ENCODE peak calls at places on chromosomes 12 and 14, in six cellular contexts. A, M, Y, R, K and E are unnamed samples. For H3K36me3, the result is how much of the 10 kb centered on the place peaks cover.

GRCh38 chr12:111046896-111047295 is 126.5 kb upstream of the MYL2 start:
- DNase-seq in A (no peak), M (no peak), Y (no peak), R (no peak), K (peak), E (no peak)

GRCh38 chr12:48489012-48489411 is 6.7 kb downstream of the C12orf54 start:
- DNase-seq in A (peak), M (no peak), Y (no peak), R (no peak), K (no peak), E (no peak)

GRCh38 chr12:64610660-64611429 is 550 bp downstream of the RASSF3 start:
- DNase-seq in A (peak), M (no peak), Y (peak), R (peak), K (peak), E (peak)

GRCh38 chr12:93453633-93454032 is 11.9 kb upstream of the UBE2N start:
- DNase-seq in A (peak), M (no peak), Y (peak), R (no peak), K (peak), E (no peak)

GRCh38 chr14:95601650-95602049 is 66.8 kb downstream of the GLRX5 start:
- DNase-seq in A (no peak), M (no peak), Y (no peak), R (no peak), K (no peak), E (no peak)

GRCh38 chr14:88189040-88189839 is 133.8 kb downstream of the KCNK10 start:
- DNase-seq in A (peak), M (peak), Y (peak), R (peak), K (peak), E (peak)

GRCh38 chr14:93943052-93943451 is 15.9 kb downstream of the FAM181A start:
- DNase-seq in A (no peak), M (no peak), Y (no peak), R (no peak), K (no peak), E (no peak)

GRCh38 chr12:88781909-88782308 is 201.6 kb upstream of the KITLG start:
- DNase-seq in A (peak), M (no peak), Y (no peak), R (no peak), K (no peak), E (no peak)

GRCh38 chr14:91835920-91836843 is 31.2 kb downstream of the TC2N start:
- DNase-seq in A (peak), M (peak), Y (peak), R (peak), K (peak), E (peak)

GRCh38 chr14:86961106-86961716 is 1031.8 kb downstream of the GALC start:
- DNase-seq in A (peak), M (no peak), Y (peak), R (no peak), K (peak), E (peak)

GRCh38 chr12:5050542-5050941 is 6.9 kb downstream of the KCNA5 start:
- DNase-seq in A (no peak), M (no peak), Y (no peak), R (no peak), K (no peak), E (no peak)

GRCh38 chr12:16605666-16606116 is 271 bp downstream of the LMO3 start:
- DNase-seq in A (peak), M (no peak), Y (peak), R (peak), K (peak), E (peak)

GRCh38 chr14:48333221-48333910 is 658.0 kb upstream of the MDGA2 start:
- DNase-seq in A (no peak), M (no peak), Y (no peak), R (no peak), K (no peak), E (peak)

GRCh38 chr12:116037941-116038837 is 239.3 kb downstream of the MED13L start:
- DNase-seq in A (peak), M (no peak), Y (no peak), R (no peak), K (no peak), E (peak)

GRCh38 chr14:55847766-55848165 is 267.8 kb downstream of the KTN1 start:
- DNase-seq in A (peak), M (no peak), Y (no peak), R (no peak), K (no peak), E (peak)

GRCh38 chr12:126974779-126975178 is 1292.2 kb upstream of the TMEM132C start:
- DNase-seq in A (no peak), M (no peak), Y (peak), R (no peak), K (peak), E (peak)

GRCh38 chr14:56173360-56173922 is 55.2 kb downstream of the PELI2 start:
- DNase-seq in A (no peak), M (no peak), Y (no peak), R (no peak), K (no peak), E (no peak)

GRCh38 chr12:95545303-95545702 is 6.0 kb downstream of the USP44 start:
- DNase-seq in A (no peak), M (no peak), Y (no peak), R (no peak), K (no peak), E (no peak)

GRCh38 chr12:95674631-95675030 is 115.9 kb downstream of the NTN4 start:
- DNase-seq in A (peak), M (no peak), Y (no peak), R (no peak), K (no peak), E (no peak)

GRCh38 chr12:89707992-89708792 is 446 bp downstream of the ATP2B1 start:
- DNase-seq in A (peak), M (no peak), Y (peak), R (peak), K (peak), E (peak)

GRCh38 chr12:108825205-108825950 is 32.0 kb downstream of the SSH1 start:
- DNase-seq in A (peak), M (no peak), Y (no peak), R (no peak), K (no peak), E (no peak)

GRCh38 chr14:99590746-99591555 is 13.1 kb downstream of the CCDC85C start:
- DNase-seq in A (peak), M (no peak), Y (no peak), R (no peak), K (no peak), E (no peak)

GRCh38 chr14:54251356-54251755 is 145.5 kb upstream of the CDKN3 start:
- DNase-seq in A (peak), M (no peak), Y (no peak), R (no peak), K (no peak), E (peak)

GRCh38 chr14:32136027-32136825 is 59.1 kb downstream of the ARHGAP5 start:
- DNase-seq in A (no peak), M (no peak), Y (no peak), R (no peak), K (no peak), E (no peak)

GRCh38 chr14:51554953-51555352 is 96.8 kb upstream of the FRMD6 start:
- DNase-seq in A (peak), M (no peak), Y (peak), R (peak), K (peak), E (peak)

GRCh38 chr12:21656931-21657335 is 709 bp downstream of the LDHB start:
- DNase-seq in A (peak), M (peak), Y (peak), R (peak), K (peak), E (peak)

GRCh38 chr12:49838973-49839633 is 3.8 kb downstream of the BCDIN3D start:
- DNase-seq in A (peak), M (peak), Y (peak), R (peak), K (peak), E (peak)

GRCh38 chr12:55931780-55932545 is 1.0 kb downstream of the DGKA start:
- DNase-seq in A (peak), M (no peak), Y (peak), R (peak), K (peak), E (no peak)

GRCh38 chr12:76006028-76006916 is 25.3 kb downstream of the PHLDA1 start:
- DNase-seq in A (no peak), M (no peak), Y (no peak), R (no peak), K (no peak), E (no peak)

GRCh38 chr12:122850695-122851350 is 15.6 kb downstream of the HIP1R start:
- DNase-seq in A (peak), M (no peak), Y (no peak), R (no peak), K (no peak), E (peak)

GRCh38 chr12:104618691-104619090 is 161.9 kb downstream of the CHST11 start:
- DNase-seq in A (no peak), M (no peak), Y (no peak), R (no peak), K (no peak), E (no peak)

GRCh38 chr12:76883151-76883550 is 4.3 kb upstream of the CSRP2 start:
- DNase-seq in A (peak), M (no peak), Y (no peak), R (no peak), K (no peak), E (no peak)

GRCh38 chr12:110639336-110640178 is 25.6 kb downstream of the TCTN1 start:
- DNase-seq in A (peak), M (no peak), Y (no peak), R (no peak), K (no peak), E (peak)

GRCh38 chr12:94590428-94590827 is 59.9 kb downstream of the TMCC3 start:
- DNase-seq in A (no peak), M (no peak), Y (peak), R (no peak), K (peak), E (no peak)

GRCh38 chr14:60153996-60154395 is 11.2 kb downstream of the DHRS7 start:
- DNase-seq in A (no peak), M (no peak), Y (no peak), R (no peak), K (no peak), E (no peak)

GRCh38 chr12:51980051-51980808 is 26.5 kb upstream of the TAMALIN start:
- DNase-seq in A (peak), M (no peak), Y (peak), R (peak), K (peak), E (peak)
- H3K36me3 ChIP-seq in A (under half), M (under half), Y (under half), R (under half), K (under half), E (under half)

GRCh38 chr12:92382383-92382878 is 236.8 kb upstream of the BTG1 start:
- DNase-seq in A (no peak), M (no peak), Y (no peak), R (no peak), K (no peak), E (no peak)
- TF ChIP-seq EZH2phosphoT487 in A (no peak), M (no peak), Y (no peak), R (no peak), K (no peak), E (no peak)

GRCh38 chr12:12979731-12980259 is 20.3 kb downstream of the HEBP1 start:
- DNase-seq in A (peak), M (no peak), Y (peak), R (no peak), K (peak), E (peak)
- H3K36me3 ChIP-seq in A (under half), M (under half), Y (under half), R (under half), K (under half), E (under half)

GRCh38 chr12:113981876-113982275 is 15.8 kb upstream of the RBM19 start:
- DNase-seq in A (no peak), M (no peak), Y (no peak), R (no peak), K (no peak), E (no peak)

GRCh38 chr12:113983777-113984448 is 17.8 kb upstream of the RBM19 start:
- DNase-seq in A (no peak), M (no peak), Y (no peak), R (no peak), K (no peak), E (no peak)

GRCh38 chr12:113978080-113978479 is 12.0 kb upstream of the RBM19 start:
- DNase-seq in A (no peak), M (no peak), Y (no peak), R (no peak), K (no peak), E (no peak)

GRCh38 chr12:113980054-113980453 is 13.9 kb upstream of the RBM19 start:
- DNase-seq in A (no peak), M (no peak), Y (no peak), R (no peak), K (no peak), E (no peak)

DNA sequence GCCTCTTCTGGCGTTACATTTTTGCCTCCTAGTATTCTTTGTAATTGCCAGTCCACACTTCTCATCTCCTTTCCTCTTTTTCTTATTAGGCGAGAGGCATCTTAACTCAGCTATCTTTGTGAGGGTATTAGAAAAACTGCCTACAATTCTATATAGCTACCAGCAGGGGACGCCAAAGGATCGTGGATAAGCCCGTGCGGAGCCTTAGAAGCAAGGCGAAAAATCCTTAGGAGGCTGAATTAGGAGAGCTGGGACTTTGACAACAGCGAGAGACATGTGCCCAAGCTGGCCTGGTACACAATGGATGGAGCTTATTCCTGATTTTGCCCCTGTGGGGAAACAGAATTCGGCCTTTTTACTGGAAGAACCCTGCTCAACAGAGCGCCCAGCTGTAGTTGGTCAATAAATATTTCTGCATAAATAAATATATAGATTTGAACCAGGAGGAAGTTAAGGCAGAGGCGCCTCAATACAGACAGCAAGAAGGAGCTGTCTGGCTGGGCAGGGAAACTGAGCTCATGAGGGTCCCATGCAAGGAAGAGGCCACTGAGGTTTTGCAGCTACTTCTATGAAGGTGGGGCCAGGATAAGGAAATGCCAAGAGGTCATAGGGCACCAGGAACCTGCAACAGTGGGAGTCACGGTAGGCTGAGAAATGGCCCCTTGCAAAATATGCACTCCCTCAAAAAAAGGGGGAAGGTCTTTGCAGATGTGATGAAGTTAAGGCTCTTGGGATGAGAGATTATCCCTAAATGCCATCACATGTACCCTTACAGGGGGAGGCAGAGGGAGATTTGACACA is 14.6 kb upstream of the RBM19 start:
- DNase-seq in A (peak), M (peak), Y (peak), R (peak), K (peak), E (peak)
- TF ChIP-seq EZH2phosphoT487 in A (no peak), M (no peak), Y (no peak), R (no peak), K (no peak), E (no peak)

GRCh38 chr12:124420041-124420765 is 125.3 kb downstream of the RFLNA start:
- DNase-seq in A (no peak), M (no peak), Y (no peak), R (no peak), K (no peak), E (no peak)

GRCh38 chr12:124419292-124420040 is 124.6 kb downstream of the RFLNA start:
- DNase-seq in A (no peak), M (no peak), Y (no peak), R (no peak), K (no peak), E (no peak)

GRCh38 chr12:124416516-124417395 is 121.9 kb downstream of the RFLNA start:
- DNase-seq in A (no peak), M (no peak), Y (no peak), R (no peak), K (no peak), E (no peak)

GRCh38 chr12:124418791-124419190 is 123.9 kb downstream of the RFLNA start:
- DNase-seq in A (no peak), M (no peak), Y (no peak), R (no peak), K (no peak), E (no peak)

DNA sequence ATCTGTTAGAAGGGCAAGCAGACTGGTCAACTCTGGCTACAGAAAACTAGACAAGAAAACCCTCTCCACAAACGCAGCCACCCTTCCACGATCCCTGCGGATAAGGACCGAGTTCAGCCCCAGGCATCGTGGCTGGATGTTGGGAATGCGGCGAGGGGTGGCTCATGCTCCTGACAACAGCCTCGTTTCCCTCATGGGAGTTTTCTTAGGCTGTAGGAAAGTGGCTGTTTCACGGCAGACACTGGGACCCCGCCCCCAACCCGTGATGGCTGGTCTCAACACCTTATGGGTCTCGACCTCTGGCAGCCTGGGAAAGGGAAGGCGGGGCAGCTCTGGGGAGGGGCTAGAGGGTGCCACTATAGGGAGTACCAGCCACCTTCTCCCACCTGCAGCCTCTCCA is 123.3 kb downstream of the RFLNA start:
- DNase-seq in A (no peak), M (no peak), Y (no peak), R (no peak), K (no peak), E (no peak)
- H3K36me3 ChIP-seq in A (under half), M (under half), Y (under half), R (under half), K (under half), E (under half)

GRCh38 chr12:3536096-3536875 is 45.3 kb downstream of the PRMT8 start:
- DNase-seq in A (no peak), M (no peak), Y (no peak), R (no peak), K (no peak), E (no peak)

GRCh38 chr12:3532931-3533702 is 42.1 kb downstream of the PRMT8 start:
- DNase-seq in A (no peak), M (no peak), Y (no peak), R (no peak), K (no peak), E (no peak)

GRCh38 chr12:3535431-3535841 is 44.4 kb downstream of the PRMT8 start:
- DNase-seq in A (no peak), M (no peak), Y (no peak), R (no peak), K (no peak), E (no peak)

GRCh38 chr12:3533703-3534386 is 42.8 kb downstream of the PRMT8 start:
- DNase-seq in A (peak), M (no peak), Y (peak), R (no peak), K (no peak), E (peak)

GRCh38 chr12:3534511-3534910 is 43.5 kb downstream of the PRMT8 start:
- DNase-seq in A (no peak), M (no peak), Y (no peak), R (no peak), K (no peak), E (no peak)
- TF ChIP-seq EZH2phosphoT487 in A (no peak), M (no peak), Y (no peak), R (no peak), K (no peak), E (no peak)

GRCh38 chr12:24838531-24838950 is 110.4 kb downstream of the BCAT1 start:
- DNase-seq in A (peak), M (no peak), Y (no peak), R (no peak), K (no peak), E (no peak)

GRCh38 chr12:24835377-24835776 is 113.5 kb downstream of the BCAT1 start:
- DNase-seq in A (no peak), M (no peak), Y (no peak), R (no peak), K (no peak), E (no peak)

GRCh38 chr12:24839268-24839791 is 109.6 kb downstream of the BCAT1 start:
- DNase-seq in A (peak), M (no peak), Y (no peak), R (no peak), K (no peak), E (no peak)

GRCh38 chr12:24845615-24846014 is 103.3 kb downstream of the BCAT1 start:
- DNase-seq in A (peak), M (no peak), Y (no peak), R (no peak), K (no peak), E (no peak)

DNA sequence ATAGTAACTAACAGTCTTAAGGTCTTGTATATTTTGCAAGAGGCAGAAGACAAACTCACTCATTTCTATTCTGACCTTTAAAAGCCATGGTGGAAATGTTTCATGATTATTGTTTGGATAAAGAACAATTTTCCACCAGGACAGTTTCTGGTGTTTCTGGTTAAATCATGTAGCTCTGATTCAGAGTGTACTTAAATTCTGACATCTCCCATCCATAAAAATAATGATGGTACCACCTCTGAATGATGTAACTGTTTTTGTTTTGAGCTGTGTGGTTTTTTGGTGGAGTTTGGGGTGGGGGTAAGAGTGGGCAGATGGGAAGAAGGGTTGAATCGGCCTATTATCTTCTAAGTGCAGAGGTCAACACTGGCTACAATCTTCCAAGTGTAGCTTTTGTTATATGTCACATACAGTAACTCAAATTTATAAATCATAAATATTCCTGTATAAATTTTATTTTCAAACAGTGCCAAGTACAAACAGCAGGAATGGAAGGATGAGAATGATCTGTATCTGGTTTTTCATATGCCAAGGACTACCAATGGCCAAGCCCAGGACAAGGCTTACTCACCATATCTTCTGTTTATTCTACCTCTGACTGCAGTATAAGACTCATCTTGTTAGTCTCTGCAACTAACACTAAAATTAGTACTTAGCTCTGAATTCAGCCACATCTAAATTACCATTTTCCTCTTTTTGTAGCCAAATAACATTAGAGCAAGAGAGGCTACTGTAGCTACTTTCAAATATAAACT is 108.7 kb downstream of the BCAT1 start:
- DNase-seq in A (peak), M (no peak), Y (no peak), R (no peak), K (no peak), E (no peak)
- H3K36me3 ChIP-seq in A (under half), M (under half), Y (under half), R (half or more), K (under half), E (under half)